ENCODE peak calls at places on chromosomes 12 and 14, in eight cellular contexts. One of them, this sample, is unnamed.

GRCh38 chr12:75870878-75871277 is 160.7 kb downstream of the PHLDA1 start:
- DNase-seq in stimulated activated CD4-positive, alpha-beta T cell treated with anti-CD3 and anti-CD28 coated beads, Interleukin-4, amount 100 ng/mL, for 4 hours: no peak
- DNase-seq in GM12865: no peak
- DNase-seq in choroid plexus epithelial cell: peak
- DNase-seq in central memory CD8-positive, alpha-beta T cell: no peak
- DNase-seq in right cardiac atrium: no peak
- DNase-seq in fibroblast of lung: peak
- DNase-seq in RPMI8226: no peak
- DNase-seq in this sample: no peak

GRCh38 chr12:118645219-118645618 is 268.9 kb downstream of the SUDS3 start:
- DNase-seq in fibroblast of lung: no peak
- DNase-seq in RPMI8226: peak
- DNase-seq in GM12865: peak
- DNase-seq in choroid plexus epithelial cell: no peak
- DNase-seq in central memory CD8-positive, alpha-beta T cell: no peak
- DNase-seq in right cardiac atrium: peak
- DNase-seq in stimulated activated CD4-positive, alpha-beta T cell treated with anti-CD3 and anti-CD28 coated beads, Interleukin-4, amount 100 ng/mL, for 4 hours: no peak
- DNase-seq in this sample: no peak

GRCh38 chr12:113601656-113602263 is 130.1 kb upstream of the LHX5 start:
- DNase-seq in RPMI8226: peak
- DNase-seq in right cardiac atrium: no peak
- DNase-seq in GM12865: no peak
- DNase-seq in central memory CD8-positive, alpha-beta T cell: no peak
- DNase-seq in fibroblast of lung: no peak
- DNase-seq in choroid plexus epithelial cell: no peak
- DNase-seq in stimulated activated CD4-positive, alpha-beta T cell treated with anti-CD3 and anti-CD28 coated beads, Interleukin-4, amount 100 ng/mL, for 4 hours: no peak
- DNase-seq in this sample: no peak

GRCh38 chr12:104356231-104357115 is 52.9 kb downstream of the EID3 start:
- DNase-seq in stimulated activated CD4-positive, alpha-beta T cell treated with anti-CD3 and anti-CD28 coated beads, Interleukin-4, amount 100 ng/mL, for 4 hours: no peak
- DNase-seq in GM12865: no peak
- DNase-seq in RPMI8226: no peak
- DNase-seq in fibroblast of lung: no peak
- DNase-seq in choroid plexus epithelial cell: no peak
- DNase-seq in right cardiac atrium: peak
- DNase-seq in central memory CD8-positive, alpha-beta T cell: no peak
- DNase-seq in this sample: no peak

GRCh38 chr12:69388371-69388770 is 28.8 kb downstream of the YEATS4 start:
- DNase-seq in RPMI8226: peak
- DNase-seq in central memory CD8-positive, alpha-beta T cell: no peak
- DNase-seq in stimulated activated CD4-positive, alpha-beta T cell treated with anti-CD3 and anti-CD28 coated beads, Interleukin-4, amount 100 ng/mL, for 4 hours: no peak
- DNase-seq in GM12865: peak
- DNase-seq in fibroblast of lung: peak
- DNase-seq in right cardiac atrium: no peak
- DNase-seq in choroid plexus epithelial cell: peak
- DNase-seq in this sample: no peak

GRCh38 chr12:57031789-57032188 is 15.5 kb upstream of the TAC3 start:
- DNase-seq in central memory CD8-positive, alpha-beta T cell: no peak
- DNase-seq in right cardiac atrium: no peak
- DNase-seq in RPMI8226: no peak
- DNase-seq in fibroblast of lung: no peak
- DNase-seq in stimulated activated CD4-positive, alpha-beta T cell treated with anti-CD3 and anti-CD28 coated beads, Interleukin-4, amount 100 ng/mL, for 4 hours: no peak
- DNase-seq in choroid plexus epithelial cell: no peak
- DNase-seq in GM12865: no peak
- DNase-seq in this sample: no peak

GRCh38 chr12:105107497-105108371 is at the start of gene WASHC4:
- DNase-seq in choroid plexus epithelial cell: peak
- DNase-seq in stimulated activated CD4-positive, alpha-beta T cell treated with anti-CD3 and anti-CD28 coated beads, Interleukin-4, amount 100 ng/mL, for 4 hours: peak
- DNase-seq in RPMI8226: peak
- DNase-seq in right cardiac atrium: peak
- DNase-seq in central memory CD8-positive, alpha-beta T cell: peak
- DNase-seq in GM12865: peak
- DNase-seq in fibroblast of lung: peak
- DNase-seq in this sample: peak

GRCh38 chr12:92438641-92439396 is 264.0 kb upstream of the PLEKHG7 start:
- DNase-seq in stimulated activated CD4-positive, alpha-beta T cell treated with anti-CD3 and anti-CD28 coated beads, Interleukin-4, amount 100 ng/mL, for 4 hours: no peak
- DNase-seq in choroid plexus epithelial cell: no peak
- DNase-seq in GM12865: no peak
- DNase-seq in central memory CD8-positive, alpha-beta T cell: no peak
- DNase-seq in RPMI8226: no peak
- DNase-seq in right cardiac atrium: no peak
- DNase-seq in fibroblast of lung: no peak
- DNase-seq in this sample: no peak

GRCh38 chr14:55580401-55581010 is 499 bp downstream of the KTN1 start:
- DNase-seq in fibroblast of lung: no peak
- DNase-seq in GM12865: peak
- DNase-seq in stimulated activated CD4-positive, alpha-beta T cell treated with anti-CD3 and anti-CD28 coated beads, Interleukin-4, amount 100 ng/mL, for 4 hours: peak
- DNase-seq in choroid plexus epithelial cell: no peak
- DNase-seq in central memory CD8-positive, alpha-beta T cell: peak
- DNase-seq in RPMI8226: peak
- DNase-seq in right cardiac atrium: peak
- DNase-seq in this sample: peak

GRCh38 chr12:25362646-25363045 is 111.9 kb upstream of the KRAS start:
- DNase-seq in fibroblast of lung: no peak
- DNase-seq in choroid plexus epithelial cell: no peak
- DNase-seq in GM12865: no peak
- DNase-seq in central memory CD8-positive, alpha-beta T cell: no peak
- DNase-seq in RPMI8226: no peak
- DNase-seq in stimulated activated CD4-positive, alpha-beta T cell treated with anti-CD3 and anti-CD28 coated beads, Interleukin-4, amount 100 ng/mL, for 4 hours: no peak
- DNase-seq in right cardiac atrium: no peak
- DNase-seq in this sample: no peak

GRCh38 chr12:110545812-110546211 is 37.3 kb downstream of the PPTC7 start:
- DNase-seq in central memory CD8-positive, alpha-beta T cell: no peak
- DNase-seq in right cardiac atrium: no peak
- DNase-seq in choroid plexus epithelial cell: peak
- DNase-seq in GM12865: no peak
- DNase-seq in stimulated activated CD4-positive, alpha-beta T cell treated with anti-CD3 and anti-CD28 coated beads, Interleukin-4, amount 100 ng/mL, for 4 hours: no peak
- DNase-seq in RPMI8226: no peak
- DNase-seq in fibroblast of lung: peak
- DNase-seq in this sample: no peak

GRCh38 chr12:103737881-103738280 is 103.2 kb downstream of the NT5DC3 start:
- DNase-seq in GM12865: no peak
- DNase-seq in stimulated activated CD4-positive, alpha-beta T cell treated with anti-CD3 and anti-CD28 coated beads, Interleukin-4, amount 100 ng/mL, for 4 hours: no peak
- DNase-seq in RPMI8226: no peak
- DNase-seq in choroid plexus epithelial cell: no peak
- DNase-seq in right cardiac atrium: no peak
- DNase-seq in central memory CD8-positive, alpha-beta T cell: no peak
- DNase-seq in fibroblast of lung: no peak
- DNase-seq in this sample: no peak

GRCh38 chr12:40970320-40970907 is 217.7 kb upstream of the PDZRN4 start:
- DNase-seq in choroid plexus epithelial cell: no peak
- DNase-seq in RPMI8226: peak
- DNase-seq in stimulated activated CD4-positive, alpha-beta T cell treated with anti-CD3 and anti-CD28 coated beads, Interleukin-4, amount 100 ng/mL, for 4 hours: no peak
- DNase-seq in right cardiac atrium: no peak
- DNase-seq in fibroblast of lung: no peak
- DNase-seq in central memory CD8-positive, alpha-beta T cell: no peak
- DNase-seq in GM12865: peak
- DNase-seq in this sample: no peak

GRCh38 chr12:93090768-93091172 is 161.7 kb upstream of the EEA1 start:
- DNase-seq in choroid plexus epithelial cell: peak
- DNase-seq in RPMI8226: no peak
- DNase-seq in GM12865: no peak
- DNase-seq in central memory CD8-positive, alpha-beta T cell: no peak
- DNase-seq in stimulated activated CD4-positive, alpha-beta T cell treated with anti-CD3 and anti-CD28 coated beads, Interleukin-4, amount 100 ng/mL, for 4 hours: no peak
- DNase-seq in right cardiac atrium: no peak
- DNase-seq in fibroblast of lung: peak
- DNase-seq in this sample: no peak

GRCh38 chr12:52631676-52632459 is 13.5 kb upstream of the KRT73 start:
- DNase-seq in RPMI8226: no peak
- DNase-seq in right cardiac atrium: no peak
- DNase-seq in choroid plexus epithelial cell: no peak
- DNase-seq in fibroblast of lung: no peak
- DNase-seq in stimulated activated CD4-positive, alpha-beta T cell treated with anti-CD3 and anti-CD28 coated beads, Interleukin-4, amount 100 ng/mL, for 4 hours: no peak
- DNase-seq in GM12865: no peak
- DNase-seq in central memory CD8-positive, alpha-beta T cell: no peak
- DNase-seq in this sample: no peak

GRCh38 chr14:74281069-74281468 is 21.7 kb downstream of the ABCD4 start:
- DNase-seq in GM12865: no peak
- DNase-seq in RPMI8226: no peak
- DNase-seq in choroid plexus epithelial cell: no peak
- DNase-seq in fibroblast of lung: no peak
- DNase-seq in right cardiac atrium: no peak
- DNase-seq in stimulated activated CD4-positive, alpha-beta T cell treated with anti-CD3 and anti-CD28 coated beads, Interleukin-4, amount 100 ng/mL, for 4 hours: no peak
- DNase-seq in central memory CD8-positive, alpha-beta T cell: no peak
- DNase-seq in this sample: no peak

GRCh38 chr14:52305014-52305413 is 9.1 kb upstream of the PTGER2 start:
- DNase-seq in RPMI8226: no peak
- DNase-seq in right cardiac atrium: no peak
- DNase-seq in GM12865: no peak
- DNase-seq in fibroblast of lung: no peak
- DNase-seq in central memory CD8-positive, alpha-beta T cell: no peak
- DNase-seq in stimulated activated CD4-positive, alpha-beta T cell treated with anti-CD3 and anti-CD28 coated beads, Interleukin-4, amount 100 ng/mL, for 4 hours: no peak
- DNase-seq in choroid plexus epithelial cell: no peak
- DNase-seq in this sample: no peak

GRCh38 chr12:93984005-93984404 is 164.4 kb upstream of the PLXNC1 start:
- DNase-seq in fibroblast of lung: no peak
- DNase-seq in RPMI8226: no peak
- DNase-seq in central memory CD8-positive, alpha-beta T cell: no peak
- DNase-seq in right cardiac atrium: no peak
- DNase-seq in stimulated activated CD4-positive, alpha-beta T cell treated with anti-CD3 and anti-CD28 coated beads, Interleukin-4, amount 100 ng/mL, for 4 hours: no peak
- DNase-seq in GM12865: no peak
- DNase-seq in choroid plexus epithelial cell: no peak
- DNase-seq in this sample: no peak

GRCh38 chr12:124952801-124953200 is 36.1 kb downstream of the DHX37 start:
- DNase-seq in GM12865: no peak
- DNase-seq in choroid plexus epithelial cell: no peak
- DNase-seq in fibroblast of lung: no peak
- DNase-seq in central memory CD8-positive, alpha-beta T cell: no peak
- DNase-seq in right cardiac atrium: peak
- DNase-seq in RPMI8226: no peak
- DNase-seq in stimulated activated CD4-positive, alpha-beta T cell treated with anti-CD3 and anti-CD28 coated beads, Interleukin-4, amount 100 ng/mL, for 4 hours: no peak
- DNase-seq in this sample: no peak

GRCh38 chr12:51678086-51678724 is 87.2 kb downstream of the SCN8A start:
- DNase-seq in choroid plexus epithelial cell: peak
- DNase-seq in stimulated activated CD4-positive, alpha-beta T cell treated with anti-CD3 and anti-CD28 coated beads, Interleukin-4, amount 100 ng/mL, for 4 hours: no peak
- DNase-seq in RPMI8226: peak
- DNase-seq in right cardiac atrium: no peak
- DNase-seq in GM12865: peak
- DNase-seq in fibroblast of lung: peak
- DNase-seq in central memory CD8-positive, alpha-beta T cell: no peak
- DNase-seq in this sample: no peak